ENCODE peak calls at places on chromosomes 16 and 17, in five cellular contexts. One of them, this sample, is unnamed.

GRCh38 chr17:80647746-80648145 is 103.1 kb downstream of the RPTOR start:
- DNase-seq in H1: no peak
- DNase-seq in stimulated activated CD8-positive, alpha-beta memory T cell treated with anti-CD3 and anti-CD28 coated beads, Interleukin-12 subunit alpha, Interleukin-12 subunit beta, amount 100 ng/mL, for 1 hour: no peak
- DNase-seq in adipocyte: peak; percentile 49
- DNase-seq in NCI-H1436: no peak
- DNase-seq in this sample: peak; percentile 72

GRCh38 chr17:28910534-28910933 is 7.7 kb upstream of the DHRS13 start:
- DNase-seq in H1: no peak
- DNase-seq in stimulated activated CD8-positive, alpha-beta memory T cell treated with anti-CD3 and anti-CD28 coated beads, Interleukin-12 subunit alpha, Interleukin-12 subunit beta, amount 100 ng/mL, for 1 hour: no peak
- DNase-seq in adipocyte: no peak
- DNase-seq in NCI-H1436: no peak
- DNase-seq in this sample: no peak

GRCh38 chr17:50280801-50281441 is 6.7 kb downstream of the TMEM92 start:
- DNase-seq in H1: no peak
- DNase-seq in stimulated activated CD8-positive, alpha-beta memory T cell treated with anti-CD3 and anti-CD28 coated beads, Interleukin-12 subunit alpha, Interleukin-12 subunit beta, amount 100 ng/mL, for 1 hour: no peak
- DNase-seq in adipocyte: no peak
- DNase-seq in NCI-H1436: no peak
- DNase-seq in this sample: no peak

GRCh38 chr16:13018026-13018425 is 116.6 kb downstream of the SHISA9 start:
- DNase-seq in H1: no peak
- DNase-seq in stimulated activated CD8-positive, alpha-beta memory T cell treated with anti-CD3 and anti-CD28 coated beads, Interleukin-12 subunit alpha, Interleukin-12 subunit beta, amount 100 ng/mL, for 1 hour: no peak
- DNase-seq in adipocyte: no peak
- DNase-seq in NCI-H1436: no peak
- DNase-seq in this sample: no peak

GRCh38 chr16:27285676-27286196 is 17.2 kb upstream of the NSMCE1 start:
- DNase-seq in H1: no peak
- DNase-seq in stimulated activated CD8-positive, alpha-beta memory T cell treated with anti-CD3 and anti-CD28 coated beads, Interleukin-12 subunit alpha, Interleukin-12 subunit beta, amount 100 ng/mL, for 1 hour: no peak
- DNase-seq in adipocyte: no peak
- DNase-seq in NCI-H1436: no peak
- DNase-seq in this sample: no peak

GRCh38 chr17:13931111-13931526 is 138.2 kb upstream of the COX10 start:
- DNase-seq in H1: no peak
- DNase-seq in stimulated activated CD8-positive, alpha-beta memory T cell treated with anti-CD3 and anti-CD28 coated beads, Interleukin-12 subunit alpha, Interleukin-12 subunit beta, amount 100 ng/mL, for 1 hour: no peak
- DNase-seq in adipocyte: no peak
- DNase-seq in NCI-H1436: no peak
- DNase-seq in this sample: no peak

GRCh38 chr17:43645765-43646481 is 15.8 kb downstream of the MEOX1 start:
- DNase-seq in H1: no peak
- DNase-seq in stimulated activated CD8-positive, alpha-beta memory T cell treated with anti-CD3 and anti-CD28 coated beads, Interleukin-12 subunit alpha, Interleukin-12 subunit beta, amount 100 ng/mL, for 1 hour: peak; percentile 6
- DNase-seq in adipocyte: peak; percentile 76
- DNase-seq in NCI-H1436: no peak
- DNase-seq in this sample: peak; percentile 24

GRCh38 chr17:50909765-50910661 is 43.9 kb upstream of the TOB1 start:
- DNase-seq in H1: no peak
- DNase-seq in stimulated activated CD8-positive, alpha-beta memory T cell treated with anti-CD3 and anti-CD28 coated beads, Interleukin-12 subunit alpha, Interleukin-12 subunit beta, amount 100 ng/mL, for 1 hour: peak; percentile 54
- DNase-seq in adipocyte: no peak
- DNase-seq in NCI-H1436: no peak
- DNase-seq in this sample: no peak

GRCh38 chr16:49928176-49928892 is 72.4 kb upstream of the ZNF423 start:
- DNase-seq in H1: no peak
- DNase-seq in stimulated activated CD8-positive, alpha-beta memory T cell treated with anti-CD3 and anti-CD28 coated beads, Interleukin-12 subunit alpha, Interleukin-12 subunit beta, amount 100 ng/mL, for 1 hour: no peak
- DNase-seq in adipocyte: no peak
- DNase-seq in NCI-H1436: no peak
- DNase-seq in this sample: no peak

GRCh38 chr16:19138601-19139000 is 24.8 kb downstream of the ITPRIPL2 start:
- DNase-seq in H1: no peak
- DNase-seq in stimulated activated CD8-positive, alpha-beta memory T cell treated with anti-CD3 and anti-CD28 coated beads, Interleukin-12 subunit alpha, Interleukin-12 subunit beta, amount 100 ng/mL, for 1 hour: no peak
- DNase-seq in adipocyte: peak; percentile 89
- DNase-seq in NCI-H1436: no peak
- DNase-seq in this sample: no peak

GRCh38 chr17:7307686-7308624 is 527 bp downstream of the EIF5A start:
- DNase-seq in H1: no peak
- DNase-seq in stimulated activated CD8-positive, alpha-beta memory T cell treated with anti-CD3 and anti-CD28 coated beads, Interleukin-12 subunit alpha, Interleukin-12 subunit beta, amount 100 ng/mL, for 1 hour: no peak
- DNase-seq in adipocyte: peak; percentile 68
- DNase-seq in NCI-H1436: no peak
- DNase-seq in this sample: peak; percentile 53

GRCh38 chr16:53031323-53031942 is 21.3 kb downstream of the CHD9NB start:
- DNase-seq in H1: no peak
- DNase-seq in stimulated activated CD8-positive, alpha-beta memory T cell treated with anti-CD3 and anti-CD28 coated beads, Interleukin-12 subunit alpha, Interleukin-12 subunit beta, amount 100 ng/mL, for 1 hour: no peak
- DNase-seq in adipocyte: no peak
- DNase-seq in NCI-H1436: no peak
- DNase-seq in this sample: no peak

GRCh38 chr17:57302690-57303089 is 46.4 kb downstream of the MSI2 start:
- DNase-seq in H1: no peak
- DNase-seq in stimulated activated CD8-positive, alpha-beta memory T cell treated with anti-CD3 and anti-CD28 coated beads, Interleukin-12 subunit alpha, Interleukin-12 subunit beta, amount 100 ng/mL, for 1 hour: no peak
- DNase-seq in adipocyte: no peak
- DNase-seq in NCI-H1436: no peak
- DNase-seq in this sample: no peak

GRCh38 chr17:681738-682137 is 32.9 kb downstream of the VPS53 start:
- DNase-seq in H1: no peak
- DNase-seq in stimulated activated CD8-positive, alpha-beta memory T cell treated with anti-CD3 and anti-CD28 coated beads, Interleukin-12 subunit alpha, Interleukin-12 subunit beta, amount 100 ng/mL, for 1 hour: no peak
- DNase-seq in adipocyte: peak; percentile 80
- DNase-seq in NCI-H1436: no peak
- DNase-seq in this sample: no peak

GRCh38 chr17:10360578-10360977 is 12.2 kb downstream of the MYH13 start:
- DNase-seq in H1: no peak
- DNase-seq in stimulated activated CD8-positive, alpha-beta memory T cell treated with anti-CD3 and anti-CD28 coated beads, Interleukin-12 subunit alpha, Interleukin-12 subunit beta, amount 100 ng/mL, for 1 hour: no peak
- DNase-seq in adipocyte: no peak
- DNase-seq in NCI-H1436: no peak
- DNase-seq in this sample: no peak